ENCODE peak calls at places on chromosomes 6 and 20, in eight cellular contexts. Z is PC-3, E is GM23248, L is OCI-LY7, M is GM23338, H is hepatocyte, I is MM.1S, Q is PC-9. Y is an unnamed sample.

GRCh38 chr6:36893976-36894932 is 8.5 kb downstream of the C6orf89 start:
- DNase-seq in Q (no peak), E (no peak), H (no peak), Z (no peak), M (no peak), I (no peak), L (no peak), Y (no peak)

GRCh38 chr20:43065299-43065698 is 124.4 kb downstream of the PTPRT start:
- DNase-seq in E (no peak), I (no peak), Z (no peak), H (no peak), M (no peak), Q (no peak), L (no peak), Y (no peak)

GRCh38 chr6:152094992-152095592 is 287.6 kb downstream of the ESR1 start:
- DNase-seq in M (no peak), Z (peak; percentile 94), Q (peak; percentile 95), I (no peak), H (peak; percentile 90), E (peak; percentile 99), L (no peak), Y (no peak)

GRCh38 chr6:6994796-6995195 is 113.0 kb upstream of the RREB1 start:
- DNase-seq in Z (no peak), H (no peak), M (no peak), E (no peak), I (no peak), Q (no peak), L (no peak), Y (no peak)

GRCh38 chr20:37237656-37238055 is 24.0 kb downstream of the GHRH start:
- DNase-seq in L (no peak), M (no peak), Q (no peak), H (no peak), Z (no peak), E (no peak), I (no peak), Y (no peak)

GRCh38 chr6:46052479-46052878 is 36.8 kb upstream of the CLIC5 start:
- DNase-seq in E (no peak), L (no peak), H (no peak), Q (no peak), M (no peak), I (no peak), Z (no peak), Y (no peak)

GRCh38 chr6:49565855-49566254 is 15.4 kb downstream of the C6orf141 start:
- DNase-seq in I (no peak), Q (no peak), Z (peak; percentile 65), L (no peak), M (no peak), E (no peak), H (no peak), Y (no peak)

GRCh38 chr6:28589234-28589951 is 63.7 kb downstream of the GPX5 start:
- DNase-seq in I (peak; percentile 85), E (peak; percentile 87), H (peak; percentile 91), L (peak; percentile 8), Q (peak; percentile 87), M (peak; percentile 97), Z (peak; percentile 23), Y (peak; percentile 28)

GRCh38 chr20:45752747-45753146 is 30.6 kb downstream of the SPINT4 start:
- DNase-seq in M (no peak), H (no peak), Z (no peak), E (peak; percentile 45), Q (no peak), I (peak; percentile 33), L (no peak), Y (no peak)

GRCh38 chr20:45970646-45971424 is 1.2 kb downstream of the ZNF335 start:
- DNase-seq in L (peak; percentile 39), M (no peak), Z (no peak), I (peak; percentile 12), H (peak; percentile 44), E (peak; percentile 75), Q (peak; percentile 32), Y (peak; percentile 53)

GRCh38 chr6:89080281-89081128 is at the start of gene PNRC1:
- DNase-seq in L (peak; percentile 99), H (peak; percentile 100), Z (peak; percentile 95), I (peak; percentile 99), Q (peak; percentile 91), E (peak; percentile 99), M (peak; percentile 100), Y (peak; percentile 93)

GRCh38 chr6:54019860-54020259 is 91.4 kb upstream of the MLIP start:
- DNase-seq in I (no peak), M (no peak), Q (no peak), E (no peak), Z (no peak), L (no peak), H (no peak), Y (no peak)

GRCh38 chr20:3843490-3843889 is 3.1 kb upstream of the MAVS start:
- DNase-seq in M (no peak), E (peak; percentile 75), Z (peak; percentile 86), H (no peak), L (no peak), I (no peak), Q (peak; percentile 70), Y (no peak)

GRCh38 chr20:13744403-13744802 is 40.3 kb downstream of the ESF1 start:
- DNase-seq in I (no peak), L (no peak), H (no peak), Z (peak; percentile 5), E (no peak), M (no peak), Q (no peak), Y (no peak)

GRCh38 chr20:57909763-57910331 is 200.0 kb upstream of the PMEPA1 start:
- DNase-seq in Z (no peak), M (no peak), L (no peak), H (no peak), Q (no peak), I (no peak), E (no peak), Y (no peak)

GRCh38 chr6:2099870-2100269 is 145.5 kb downstream of the GMDS start:
- DNase-seq in Z (no peak), M (no peak), L (no peak), H (no peak), I (no peak), E (no peak), Q (no peak), Y (no peak)

GRCh38 chr20:33061626-33062025 is 7.9 kb downstream of the BPIFB3 start:
- DNase-seq in H (no peak), I (no peak), M (no peak), Q (no peak), L (no peak), Z (no peak), E (no peak), Y (no peak)

GRCh38 chr20:25148181-25148981 is 47.1 kb upstream of the ENTPD6 start:
- DNase-seq in L (no peak), Z (no peak), H (no peak), I (no peak), M (peak; percentile 68), Q (no peak), E (peak; percentile 82), Y (peak; percentile 56)

GRCh38 chr6:170347091-170347490 is 40.5 kb downstream of the FAM120B start:
- DNase-seq in I (no peak), Z (peak; percentile 11), Q (no peak), H (no peak), L (no peak), M (no peak), E (peak; percentile 7), Y (no peak)

GRCh38 chr6:140711019-140711613 is 1336.7 kb upstream of the CITED2 start:
- DNase-seq in E (no peak), Q (no peak), Z (peak; percentile 20), L (peak; percentile 68), I (no peak), M (no peak), H (no peak), Y (no peak)

GRCh38 chr20:63536997-63537524 is at the start of gene PTK6:
- DNase-seq in E (no peak), L (peak; percentile 45), Q (peak; percentile 79), M (no peak), Z (peak; percentile 75), H (no peak), I (no peak), Y (no peak)

GRCh38 chr6:166955865-166956443 is 396 bp downstream of the RNASET2 start:
- DNase-seq in I (no peak), Z (peak; percentile 22), L (peak; percentile 57), E (peak; percentile 60), M (peak; percentile 80), H (peak; percentile 63), Q (peak; percentile 37), Y (no peak)

GRCh38 chr20:41261260-41261659 is 56.3 kb downstream of the ZHX3 start:
- DNase-seq in E (peak; percentile 17), I (no peak), L (no peak), M (no peak), Z (no peak), H (no peak), Q (no peak), Y (no peak)

DNA sequence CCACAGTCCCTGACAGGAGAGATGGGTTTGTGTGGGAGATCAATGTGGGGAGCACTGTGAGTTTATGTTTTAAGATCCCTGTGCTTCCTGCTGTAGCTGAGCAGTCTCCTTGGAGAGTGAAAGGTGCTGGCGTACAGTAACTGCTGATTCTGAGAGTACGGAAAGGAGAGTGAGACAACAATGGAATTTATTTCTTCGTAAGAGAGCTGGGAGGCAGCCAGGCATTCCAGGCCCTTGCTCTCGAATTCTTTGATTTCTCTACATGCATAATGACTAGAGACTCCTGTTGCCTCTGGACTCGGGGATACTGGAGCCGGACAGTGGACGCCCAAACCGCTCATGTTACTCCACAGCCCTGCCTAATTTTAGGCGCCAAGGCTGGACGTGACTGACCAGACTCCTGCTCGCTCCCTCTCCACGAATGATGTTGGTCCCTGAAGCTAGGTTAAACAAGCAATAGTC is 131.0 kb upstream of the PHACTR1 start:
- DNase-seq in Q (no peak), M (no peak), I (no peak), Z (no peak), L (no peak), H (no peak), E (no peak), Y (no peak)
- H3K9me2 ChIP-seq in Q (no peaks in the 10 kb centered on the region), M (no peaks in the 10 kb centered on the region), I (no peaks in the 10 kb centered on the region), Z (no peaks in the 10 kb centered on the region), L (no peaks in the 10 kb centered on the region), H (no peaks in the 10 kb centered on the region), E (no peaks in the 10 kb centered on the region), Y (no peaks in the 10 kb centered on the region)

DNA sequence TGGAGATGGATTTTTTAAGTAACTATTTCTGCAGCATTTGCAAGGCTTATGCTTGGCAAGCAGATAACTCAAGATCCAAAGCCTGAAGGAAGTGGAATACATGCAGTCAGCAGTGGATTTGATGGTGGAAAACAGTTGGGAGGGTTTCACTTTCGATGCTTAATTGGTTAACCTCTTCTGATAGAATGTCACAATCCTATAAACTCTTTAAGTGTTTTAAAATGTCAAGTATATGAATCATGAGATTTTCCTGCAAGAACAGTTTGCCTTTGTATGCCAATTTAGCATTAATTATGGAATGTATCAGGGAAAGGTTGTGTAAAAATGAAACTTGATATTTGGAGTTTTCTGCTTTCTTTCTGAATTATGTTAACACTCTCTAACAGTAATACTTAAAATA is 36.6 kb downstream of the NKX2-4 start:
- DNase-seq in M (no peak), Z (no peak), E (peak; percentile 15), H (no peak), I (no peak), Q (no peak), L (no peak), Y (no peak)
- H3K4me1 ChIP-seq in M (no peaks in the 10 kb centered on the region), Z (peaks cover 7% of the 10 kb centered on the region), E (peaks cover 18% of the 10 kb centered on the region), H (no peaks in the 10 kb centered on the region), I (no peaks in the 10 kb centered on the region), Q (no peaks in the 10 kb centered on the region), L (no peaks in the 10 kb centered on the region), Y (no peaks in the 10 kb centered on the region)

GRCh38 chr6:10101551-10102252 is 313.2 kb downstream of the TFAP2A start:
- DNase-seq in Q (no peak), L (no peak), E (peak; percentile 5), H (no peak), M (no peak), Z (no peak), I (no peak), Y (no peak)
- H3K9me2 ChIP-seq in Q (no peaks in the 10 kb centered on the region), L (no peaks in the 10 kb centered on the region), E (no peaks in the 10 kb centered on the region), H (no peaks in the 10 kb centered on the region), M (no peaks in the 10 kb centered on the region), Z (no peaks in the 10 kb centered on the region), I (no peaks in the 10 kb centered on the region), Y (no peaks in the 10 kb centered on the region)

GRCh38 chr6:42403831-42404230 is 47.9 kb downstream of the TRERF1 start:
- DNase-seq in E (peak; percentile 23), M (no peak), Q (peak; percentile 39), H (no peak), Z (no peak), L (no peak), I (no peak), Y (no peak)
- H3K4me1 ChIP-seq in E (peaks cover 42% of the 10 kb centered on the region), M (peaks cover 57% of the 10 kb centered on the region), Q (peaks cover 58% of the 10 kb centered on the region), H (peaks cover 17% of the 10 kb centered on the region), Z (peaks cover 55% of the 10 kb centered on the region), L (no peaks in the 10 kb centered on the region), I (peaks cover 4% of the 10 kb centered on the region), Y (peaks cover 10% of the 10 kb centered on the region)